ENCODE peak calls at places on chromosomes 4 and X, in nine cellular contexts. T is IMR-90, J is ovary, S is adrenal gland, Q is breast epithelium, V is tibial nerve, D is right lobe of liver, O is body of pancreas, P is transverse colon. W is an unnamed sample.

GRCh38 chr4:121690001-121690400 is 6.8 kb downstream of the ANXA5 start:
- DNase-seq in J (no peak), O (no peak), D (no peak), T (peak; percentile 86), P (no peak), Q (no peak), V (no peak), S (no peak), W (no peak)

GRCh38 chrX:129529685-129530281 is 6.5 kb upstream of the SMARCA1 start:
- DNase-seq in V (no peak), P (no peak), T (peak; percentile 50), Q (no peak), O (no peak), J (no peak), D (no peak), S (peak; percentile 2), W (no peak)

GRCh38 chr4:24262084-24262483 is 322.3 kb downstream of the DHX15 start:
- DNase-seq in J (no peak), D (no peak), V (no peak), O (no peak), P (no peak), S (no peak), T (no peak), Q (no peak), W (no peak)

GRCh38 chr4:125849869-125850268 is 535.1 kb downstream of the FAT4 start:
- DNase-seq in Q (no peak), P (no peak), S (no peak), D (no peak), V (no peak), J (no peak), T (peak; percentile 68), O (no peak), W (no peak)

GRCh38 chrX:40383969-40384368 is 196.8 kb upstream of the ATP6AP2 start:
- DNase-seq in P (no peak), J (no peak), O (no peak), V (no peak), Q (no peak), S (peak; percentile 22), T (no peak), D (no peak), W (no peak)

GRCh38 chrX:18997916-18998315 is 14.0 kb upstream of the PHKA2 start:
- DNase-seq in S (no peak), D (no peak), J (no peak), Q (no peak), O (no peak), T (no peak), V (no peak), P (no peak), W (no peak)

GRCh38 chr4:78592104-78592783 is 40.7 kb downstream of the ANXA3 start:
- DNase-seq in O (no peak), P (no peak), D (no peak), Q (no peak), J (no peak), V (no peak), T (no peak), S (no peak), W (no peak)

GRCh38 chrX:23720117-23720677 is 22.9 kb downstream of the ACOT9 start:
- DNase-seq in S (no peak), D (no peak), Q (no peak), T (no peak), V (no peak), O (no peak), P (no peak), J (no peak), W (no peak)

GRCh38 chr4:170888660-170889059 is 798.9 kb upstream of the AADAT start:
- DNase-seq in V (no peak), D (no peak), S (no peak), Q (no peak), J (no peak), T (no peak), P (no peak), O (no peak), W (no peak)

GRCh38 chr4:91838181-91838861 is 465.4 kb upstream of the GRID2 start:
- DNase-seq in J (no peak), O (no peak), S (no peak), D (no peak), T (no peak), P (no peak), V (no peak), Q (no peak), W (no peak)

GRCh38 chrX:136193771-136194170 is 46.4 kb downstream of the FHL1 start:
- DNase-seq in J (no peak), V (no peak), T (no peak), O (no peak), Q (no peak), P (no peak), S (no peak), D (no peak), W (no peak)

GRCh38 chrX:136196691-136197155 is 49.4 kb downstream of the FHL1 start:
- DNase-seq in S (no peak), T (no peak), O (no peak), Q (no peak), J (no peak), V (no peak), P (no peak), D (no peak), W (no peak)

GRCh38 chrX:136192839-136193414 is 45.6 kb downstream of the FHL1 start:
- DNase-seq in P (no peak), Q (no peak), V (no peak), O (no peak), J (no peak), D (no peak), S (no peak), T (peak; percentile 68), W (no peak)

GRCh38 chrX:136194546-136194945 is 47.2 kb downstream of the FHL1 start:
- DNase-seq in T (no peak), D (no peak), J (no peak), V (no peak), O (no peak), P (no peak), S (no peak), Q (no peak), W (no peak)

DNA sequence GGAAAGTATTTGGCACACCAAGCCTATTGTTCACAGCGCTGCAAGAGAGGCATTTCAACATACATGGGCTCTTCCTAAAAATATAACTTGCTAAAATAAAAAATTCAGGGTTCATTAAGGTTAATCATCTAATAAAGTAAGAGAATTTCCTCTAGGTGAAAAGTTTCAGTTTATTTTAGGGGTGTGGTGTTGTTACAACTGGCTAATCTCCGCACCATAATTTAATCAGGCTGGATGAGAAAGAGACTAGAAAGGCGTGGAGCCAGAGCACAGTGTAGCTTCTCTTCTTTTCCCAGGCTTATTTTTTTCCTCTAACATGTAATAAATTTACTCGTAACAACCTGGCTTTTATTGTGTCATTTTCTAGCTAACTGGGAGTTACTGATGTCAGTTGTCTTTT is 47.9 kb downstream of the FHL1 start:
- DNase-seq in V (no peak), J (no peak), D (no peak), S (no peak), O (no peak), Q (no peak), P (no peak), T (no peak), W (no peak)
- TF ChIP-seq POLR2A in V (no peak), J (no peak), D (no peak), S (no peak), O (no peak), Q (no peak), P (no peak), T (no peak), W (no peak)

DNA sequence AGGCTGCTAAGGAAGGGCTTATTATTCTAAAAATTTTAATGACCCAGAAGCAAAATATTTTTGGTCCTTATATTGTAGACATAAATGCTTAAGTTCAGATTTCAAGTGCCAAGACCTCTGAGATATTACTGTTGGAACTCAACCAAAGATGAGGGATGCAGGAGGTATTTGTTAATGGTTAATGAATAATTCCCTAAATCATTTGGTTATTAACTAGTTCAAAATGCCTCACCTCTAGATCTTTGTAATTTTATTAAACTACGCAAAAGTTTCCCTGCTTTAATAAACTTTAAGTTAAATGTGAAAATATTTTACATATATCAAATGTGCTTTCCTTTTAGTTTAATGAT is 497.1 kb downstream of the SPRY1 start:
- DNase-seq in P (no peak), V (no peak), Q (no peak), J (no peak), O (no peak), D (no peak), S (no peak), T (peak; percentile 34), W (no peak)
- H3K27ac ChIP-seq in P (no peak overlapping the region), V (no peak overlapping the region), Q (no peak overlapping the region), J (no peak overlapping the region), O (no peak overlapping the region), D (no peak overlapping the region), S (peak overlapping the region; percentile 86), T (no peak overlapping the region), W (no peak overlapping the region)

DNA sequence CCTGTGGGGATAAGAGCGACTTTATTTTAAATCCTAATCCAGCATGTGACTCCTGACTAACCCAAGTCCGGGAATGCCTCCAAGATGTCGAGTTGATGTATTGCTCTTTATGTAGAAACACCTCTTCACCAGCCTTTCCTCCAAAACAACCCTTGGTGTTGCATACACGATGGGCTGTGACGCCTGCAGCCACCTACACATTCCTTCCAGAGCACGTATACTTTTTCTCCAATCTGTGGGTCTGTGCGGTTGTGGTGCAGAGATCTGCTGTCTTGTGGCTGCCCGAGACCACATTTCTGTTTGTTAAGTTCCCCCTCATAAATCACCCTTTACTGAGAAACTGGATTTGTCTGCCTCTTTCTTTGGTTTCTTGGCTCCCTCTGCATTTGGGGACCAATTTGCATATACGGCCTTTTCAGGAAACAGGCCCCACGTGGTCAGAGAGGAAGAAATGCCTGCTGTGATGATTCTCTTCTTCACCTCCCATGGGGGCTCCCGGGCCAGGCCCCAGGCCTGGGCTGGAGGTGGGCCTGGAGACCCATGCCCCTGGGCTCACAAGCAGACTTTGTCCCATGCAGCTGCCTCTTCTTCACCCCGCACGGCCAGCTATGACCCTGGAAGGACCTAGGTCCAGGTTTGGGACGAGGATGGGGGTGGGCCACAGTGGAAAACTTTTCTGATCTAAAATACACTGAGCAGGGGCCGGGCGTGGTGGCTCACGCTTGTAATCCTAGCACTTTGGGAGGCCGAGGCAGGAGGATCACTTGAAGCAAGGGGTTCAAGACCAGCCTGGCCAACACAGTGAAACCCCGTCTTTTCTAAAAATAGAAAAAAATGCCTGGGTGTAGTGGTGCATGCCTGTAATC is 21.4 kb upstream of the AFAP1 start:
- DNase-seq in Q (peak; percentile 64), J (peak; percentile 84), P (no peak), S (peak; percentile 92), T (peak; percentile 100), V (no peak), D (no peak), O (peak; percentile 62), W (no peak)
- TF ChIP-seq POLR2A in Q (no peak), J (no peak), P (no peak), S (no peak), T (no peak), V (no peak), D (no peak), O (no peak), W (no peak)

DNA sequence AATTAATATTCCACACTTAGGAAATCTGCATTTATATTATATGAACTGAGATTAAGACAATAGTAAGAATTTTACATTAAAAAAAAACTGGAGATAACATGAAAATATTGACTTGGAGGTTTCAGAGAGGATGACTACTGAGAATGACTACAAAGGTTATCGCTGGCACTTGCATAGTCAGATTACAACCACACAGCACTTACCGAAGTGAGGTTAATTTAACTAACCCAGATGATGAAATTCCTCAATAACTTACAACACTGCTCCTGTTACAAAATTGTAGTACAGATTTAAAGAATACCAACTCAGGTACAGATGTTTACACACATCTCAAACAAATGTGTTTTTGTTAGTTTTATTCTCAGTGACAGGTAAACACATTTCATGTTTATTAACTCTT is 283.5 kb downstream of the CAMK2D start:
- DNase-seq in T (no peak), V (no peak), P (no peak), S (no peak), D (no peak), O (no peak), Q (no peak), J (no peak), W (no peak)
- H3K27ac ChIP-seq in T (no peak overlapping the region), V (no peak overlapping the region), P (no peak overlapping the region), S (no peak overlapping the region), D (no peak overlapping the region), O (no peak overlapping the region), Q (no peak overlapping the region), J (no peak overlapping the region), W (no peak overlapping the region)

W was measured in heart left ventricle.